ENCODE peak calls at places on chromosomes 6 and 20, in five cellular contexts. Q, M, Z, U and B are unnamed samples.

GRCh38 chr20:362271-363254 is 15.7 kb downstream of the NRSN2 start:
- DNase-seq in Q (peak; percentile 74), M (peak; percentile 64), Z (peak; percentile 34), U (peak; percentile 91), B (peak; percentile 68)

GRCh38 chr20:54364919-54365318 is 110.5 kb upstream of the DOK5 start:
- DNase-seq in M (no peak), Q (no peak), Z (no peak), U (no peak), B (no peak)

GRCh38 chr20:49916146-49917002 is 1.0 kb upstream of the SPATA2 start:
- DNase-seq in Q (no peak), U (peak; percentile 97), Z (peak; percentile 37), M (peak; percentile 65), B (no peak)

GRCh38 chr6:170371588-170371987 is 65.0 kb downstream of the FAM120B start:
- DNase-seq in Q (peak; percentile 80), M (no peak), Z (no peak), U (no peak), B (peak; percentile 68)

GRCh38 chr6:72861935-72862432 is 240.1 kb downstream of the KCNQ5 start:
- DNase-seq in Z (no peak), U (no peak), M (peak; percentile 88), Q (no peak), B (no peak)

GRCh38 chr6:1719922-1720321 is 110.2 kb downstream of the FOXC1 start:
- DNase-seq in U (no peak), M (no peak), Q (no peak), Z (no peak), B (no peak)

GRCh38 chr6:80165143-80165542 is 58.7 kb downstream of the BCKDHB start:
- DNase-seq in Q (no peak), U (no peak), Z (peak; percentile 73), M (peak; percentile 60), B (no peak)

GRCh38 chr20:36017034-36017951 is 48.9 kb downstream of the CNBD2 start:
- DNase-seq in Q (no peak), Z (no peak), U (peak; percentile 58), M (peak; percentile 73), B (peak; percentile 48)

GRCh38 chr6:56535626-56536025 is 107.1 kb downstream of the DST start:
- DNase-seq in U (no peak), Z (no peak), Q (no peak), M (no peak), B (no peak)

GRCh38 chr6:157200117-157200516 is 123.2 kb downstream of the TMEM242 start:
- DNase-seq in U (no peak), Q (no peak), Z (no peak), M (no peak), B (no peak)

GRCh38 chr6:14502551-14502950 is 385.0 kb downstream of the CD83 start:
- DNase-seq in Z (no peak), Q (no peak), U (no peak), M (no peak), B (no peak)

GRCh38 chr20:59807909-59808728 is 125.3 kb downstream of the SYCP2 start:
- DNase-seq in U (no peak), M (no peak), Z (no peak), Q (peak; percentile 6), B (no peak)

GRCh38 chr6:53565886-53566285 is 21.0 kb upstream of the GCLC start:
- DNase-seq in M (no peak), Z (no peak), Q (no peak), U (no peak), B (no peak)

GRCh38 chr6:131037194-131037897 is 25.7 kb downstream of the EPB41L2 start:
- DNase-seq in Z (no peak), U (no peak), Q (no peak), M (no peak), B (no peak)
- H4K20me1 ChIP-seq in Z (no peaks in the 10 kb centered on the region), U (no peaks in the 10 kb centered on the region), Q (no peaks in the 10 kb centered on the region), M (no peaks in the 10 kb centered on the region), B (no peaks in the 10 kb centered on the region)

DNA sequence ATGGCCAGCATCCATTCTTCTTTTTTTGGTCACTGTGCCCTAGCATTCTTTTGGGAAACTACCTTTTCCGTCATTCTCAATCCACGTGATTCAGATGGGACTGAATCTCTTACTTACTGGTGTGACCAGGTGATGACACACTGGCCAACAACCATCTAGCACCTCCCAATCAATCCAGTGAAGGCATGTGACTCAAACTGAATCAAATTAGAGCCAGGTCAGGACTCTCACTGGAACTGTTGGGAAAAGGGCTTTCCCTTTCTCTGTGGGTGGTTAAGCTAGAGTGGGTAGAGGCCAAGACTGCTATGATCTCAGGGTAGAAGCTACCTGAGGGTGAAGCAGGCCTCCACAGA is 36.2 kb upstream of the ZMYND8 start:
- DNase-seq in M (peak; percentile 66), Q (no peak), U (peak; percentile 89), Z (no peak), B (no peak)
- H3F3A ChIP-seq in M (peaks cover 25% of the 10 kb centered on the region), Q (no peaks in the 10 kb centered on the region), U (peaks cover 60% of the 10 kb centered on the region), Z (no peaks in the 10 kb centered on the region), B (no peaks in the 10 kb centered on the region)

DNA sequence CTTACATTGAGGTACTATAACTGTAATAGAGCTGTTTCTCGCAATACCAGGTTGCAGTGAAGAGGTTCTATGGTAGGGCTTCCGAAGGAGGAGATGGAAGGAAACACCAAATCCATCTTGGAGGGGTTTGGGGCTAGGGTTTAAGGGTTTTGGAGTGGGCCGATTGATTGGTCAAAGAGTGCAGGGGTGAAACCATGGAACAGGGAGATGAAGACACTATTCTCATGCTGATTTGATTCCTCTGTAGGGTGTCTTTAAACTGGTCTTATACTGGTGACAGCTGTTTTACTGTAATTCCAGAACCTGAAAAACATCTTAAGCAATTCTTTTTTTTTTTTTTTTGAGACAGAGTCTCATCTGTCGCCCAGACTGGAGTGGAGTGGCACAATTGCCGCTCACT is 7.8 kb downstream of the SMIM13 start:
- DNase-seq in Q (no peak), M (no peak), Z (no peak), U (no peak), B (peak; percentile 50)
- H4K20me1 ChIP-seq in Q (peaks cover 6% of the 10 kb centered on the region), M (no peaks in the 10 kb centered on the region), Z (no peaks in the 10 kb centered on the region), U (no peaks in the 10 kb centered on the region), B (peaks cover 31% of the 10 kb centered on the region)

DNA sequence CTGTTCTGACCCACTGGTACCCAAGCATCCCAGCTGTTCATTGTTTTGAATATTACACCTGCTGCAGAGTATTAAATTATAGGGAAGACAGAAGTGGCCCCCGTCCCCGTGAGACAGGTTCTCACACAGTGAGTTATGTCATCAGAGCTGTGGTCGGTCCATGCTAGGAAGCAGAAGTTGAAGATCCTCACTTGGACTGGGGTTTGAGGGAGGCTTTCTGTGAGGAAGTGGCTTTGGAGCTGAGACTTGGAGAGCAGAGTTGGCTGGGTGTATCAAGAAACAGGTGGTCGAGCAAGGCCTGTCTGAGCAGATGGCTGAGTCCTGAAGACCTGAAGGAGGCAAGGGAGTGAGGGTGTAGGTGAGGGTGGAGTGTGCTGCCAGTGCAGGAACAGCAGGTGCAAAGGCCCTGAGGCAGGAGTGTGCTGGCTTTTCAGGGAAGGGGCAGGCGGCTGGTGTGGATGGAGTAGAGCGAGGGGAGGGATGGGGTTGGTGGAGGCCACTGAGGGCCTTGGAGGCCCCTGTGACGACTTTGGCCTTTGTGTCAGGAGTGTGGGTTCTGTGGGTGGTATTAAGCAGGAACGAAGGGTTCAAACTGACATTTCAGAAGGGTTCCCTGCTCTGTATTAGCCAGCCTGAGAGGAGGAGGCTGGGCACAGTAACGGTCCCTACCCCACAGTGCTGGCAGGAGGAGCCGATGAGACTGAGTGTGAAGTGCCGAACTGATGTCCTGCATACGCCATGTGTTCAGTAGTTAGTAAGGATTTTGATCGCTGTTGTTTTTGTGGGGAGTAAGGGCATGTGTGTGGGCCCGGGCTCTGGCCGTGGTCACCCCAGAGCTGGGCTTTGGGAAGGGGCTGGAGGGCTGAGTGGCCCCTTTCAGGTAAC is 11.8 kb downstream of the SRC start:
- DNase-seq in Z (no peak), M (no peak), U (no peak), Q (peak; percentile 12), B (no peak)
- H3F3A ChIP-seq in Z (no peaks in the 10 kb centered on the region), M (no peaks in the 10 kb centered on the region), U (no peaks in the 10 kb centered on the region), Q (no peaks in the 10 kb centered on the region), B (no peaks in the 10 kb centered on the region)

DNA sequence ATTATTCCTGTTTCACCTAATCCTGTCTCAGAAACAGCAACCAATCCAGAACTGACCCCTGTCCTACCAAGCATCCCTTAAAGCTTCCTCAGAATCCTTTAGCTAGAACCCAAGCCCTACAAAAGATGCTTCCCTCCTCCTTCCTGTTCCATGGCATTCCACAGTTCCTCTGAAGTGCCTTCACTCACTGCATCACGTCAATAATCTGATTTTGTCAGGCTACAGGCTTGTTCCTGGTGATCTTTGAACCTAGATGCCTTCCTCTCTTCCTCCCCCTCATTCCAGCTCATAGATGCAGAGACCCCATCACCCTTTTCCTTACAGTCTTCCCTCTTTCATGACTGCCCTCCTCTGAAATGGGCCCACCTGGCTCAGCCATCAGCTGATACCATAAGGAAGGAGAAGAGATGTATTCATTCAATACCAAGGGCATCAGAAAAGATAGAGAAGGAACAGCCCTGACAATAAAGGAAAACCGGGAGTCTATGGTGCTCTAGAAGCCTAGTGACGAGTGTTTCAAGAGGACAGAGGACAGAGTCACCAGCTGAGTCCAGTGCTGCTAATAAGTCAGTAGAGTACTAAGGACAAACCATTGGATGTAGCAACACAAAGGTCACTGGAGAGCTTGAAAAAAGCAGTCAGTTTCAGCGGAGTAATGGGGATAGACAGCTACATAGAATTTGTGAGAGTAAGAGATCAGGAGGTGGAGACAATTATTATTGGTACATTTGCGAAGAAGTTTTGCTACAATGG is 62.5 kb upstream of the SPDEF start:
- DNase-seq in U (no peak), Q (no peak), Z (no peak), M (no peak), B (no peak)
- H4K20me1 ChIP-seq in U (no peaks in the 10 kb centered on the region), Q (no peaks in the 10 kb centered on the region), Z (no peaks in the 10 kb centered on the region), M (no peaks in the 10 kb centered on the region), B (peaks cover 19% of the 10 kb centered on the region)

DNA sequence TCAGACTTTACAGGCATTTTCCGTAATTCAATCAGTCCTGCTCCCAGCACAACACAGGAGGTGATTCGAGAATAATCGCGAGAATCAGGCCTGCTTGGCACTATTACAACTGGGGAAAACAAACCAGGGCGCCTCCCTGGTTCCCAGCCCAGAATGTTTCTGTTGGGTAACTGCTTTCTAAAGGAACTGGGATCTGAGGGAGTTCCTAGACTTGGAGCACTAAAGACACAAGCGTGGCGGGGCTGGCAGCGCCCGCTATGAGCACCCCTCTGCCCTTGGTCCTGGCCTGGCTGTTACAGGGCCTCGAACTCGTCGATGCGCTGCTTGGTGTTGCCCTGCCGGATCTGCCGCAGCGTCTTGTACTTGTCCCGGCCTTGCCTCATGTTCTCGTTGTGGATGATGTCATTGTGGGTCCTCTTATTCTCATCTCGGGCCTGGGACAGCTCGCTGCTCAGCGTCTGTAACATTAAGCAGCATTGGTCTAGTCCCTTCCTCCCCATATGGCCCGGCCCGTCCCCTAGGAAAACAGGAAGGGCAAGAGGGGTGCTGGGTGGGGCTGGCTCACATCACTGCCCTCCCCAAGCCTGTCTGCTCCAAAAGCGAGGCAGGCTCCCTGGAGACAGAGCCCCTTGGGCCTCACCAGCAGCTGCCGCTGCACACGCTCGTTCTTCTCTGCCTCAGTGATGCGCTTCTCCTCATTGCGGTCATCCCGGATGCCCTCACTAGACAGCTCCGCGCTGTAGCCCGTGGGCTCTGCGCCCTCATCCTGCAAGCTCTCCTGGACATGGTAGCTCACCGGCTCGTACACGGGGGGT is 52.3 kb downstream of the EZR start:
- DNase-seq in Z (no peak), Q (no peak), M (no peak), U (no peak), B (no peak)
- H3F3A ChIP-seq in Z (no peaks in the 10 kb centered on the region), Q (no peaks in the 10 kb centered on the region), M (no peaks in the 10 kb centered on the region), U (peaks cover 100% of the 10 kb centered on the region), B (peaks cover 68% of the 10 kb centered on the region)

DNA sequence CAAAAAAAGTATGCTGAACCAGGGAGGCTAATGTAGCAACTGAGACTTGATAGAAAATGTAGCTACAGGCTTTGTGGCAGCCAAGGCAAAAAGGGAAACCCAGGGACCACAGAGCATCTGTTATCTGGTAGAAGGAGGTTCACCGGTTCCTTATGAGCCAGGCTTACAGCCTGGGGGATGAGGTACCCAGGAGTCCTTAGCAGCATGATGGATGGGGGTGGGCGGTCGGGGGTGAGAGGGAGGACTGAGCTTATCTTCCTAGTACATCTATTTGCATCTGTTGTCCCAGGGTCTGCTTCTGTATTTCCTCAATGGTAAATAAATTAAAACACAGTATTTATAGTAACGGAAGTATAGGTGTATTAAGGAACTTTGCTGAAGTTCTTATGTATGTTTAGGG is 1.1 kb upstream of the GDAP1L1 start:
- DNase-seq in Q (no peak), Z (no peak), M (no peak), U (no peak), B (no peak)
- H4K20me1 ChIP-seq in Q (no peaks in the 10 kb centered on the region), Z (no peaks in the 10 kb centered on the region), M (no peaks in the 10 kb centered on the region), U (no peaks in the 10 kb centered on the region), B (peaks cover 5% of the 10 kb centered on the region)